ENCODE peak calls at places on chromosomes 2 and 18, in ten cellular contexts. E, O, Y, A, B, L, V, R, S and Q are unnamed samples.

GRCh38 chr18:5574843-5575242 is 31.0 kb upstream of the EPB41L3 start:
- DNase-seq in E (no peak), O (no peak), Y (no peak), A (no peak), B (no peak), L (no peak), V (no peak), R (no peak), S (no peak), Q (no peak)

GRCh38 chr2:172239944-172240590 is 137.4 kb upstream of the DLX2 start:
- DNase-seq in E (no peak), O (no peak), Y (no peak), A (no peak), B (no peak), L (no peak), V (no peak), R (no peak), S (no peak), Q (no peak)

GRCh38 chr18:74541703-74542555 is 7.6 kb downstream of the CNDP1 start:
- DNase-seq in E (peak; percentile 94), O (no peak), Y (no peak), A (no peak), B (peak; percentile 92), L (no peak), V (no peak), R (peak; percentile 50), S (no peak), Q (no peak)

GRCh38 chr18:7066965-7067555 is 50.5 kb downstream of the LAMA1 start:
- DNase-seq in E (no peak), O (no peak), Y (no peak), A (no peak), B (no peak), L (no peak), V (no peak), R (no peak), S (no peak), Q (no peak)

GRCh38 chr2:57278451-57278850 is 768.2 kb upstream of the VRK2 start:
- DNase-seq in E (no peak), O (no peak), Y (no peak), A (no peak), B (no peak), L (no peak), V (no peak), R (no peak), S (no peak), Q (no peak)

GRCh38 chr2:23153484-23153883 is 231.5 kb upstream of the KLHL29 start:
- DNase-seq in E (no peak), O (no peak), Y (no peak), A (no peak), B (no peak), L (no peak), V (no peak), R (no peak), S (no peak), Q (no peak)

GRCh38 chr18:36580266-36580665 is 248.5 kb downstream of the TPGS2 start:
- DNase-seq in E (peak; percentile 28), O (no peak), Y (peak; percentile 54), A (no peak), B (no peak), L (no peak), V (peak; percentile 49), R (no peak), S (peak; percentile 36), Q (no peak)

GRCh38 chr2:171403181-171403580 is 30.6 kb downstream of the METTL8 start:
- DNase-seq in E (no peak), O (no peak), Y (no peak), A (no peak), B (peak; percentile 6), L (no peak), V (no peak), R (no peak), S (no peak), Q (no peak)

GRCh38 chr18:179499-179898 is 21.1 kb downstream of the USP14 start:
- DNase-seq in E (no peak), O (no peak), Y (no peak), A (no peak), B (no peak), L (no peak), V (no peak), R (no peak), S (no peak), Q (no peak)

GRCh38 chr2:224360801-224361251 is 41.1 kb downstream of the FAM124B start:
- DNase-seq in E (no peak), O (no peak), Y (no peak), A (no peak), B (no peak), L (no peak), V (no peak), R (no peak), S (no peak), Q (no peak)

GRCh38 chr2:177525351-177525750 is 132.8 kb downstream of the AGPS start:
- DNase-seq in E (no peak), O (no peak), Y (no peak), A (no peak), B (no peak), L (no peak), V (no peak), R (no peak), S (no peak), Q (no peak)

DNA sequence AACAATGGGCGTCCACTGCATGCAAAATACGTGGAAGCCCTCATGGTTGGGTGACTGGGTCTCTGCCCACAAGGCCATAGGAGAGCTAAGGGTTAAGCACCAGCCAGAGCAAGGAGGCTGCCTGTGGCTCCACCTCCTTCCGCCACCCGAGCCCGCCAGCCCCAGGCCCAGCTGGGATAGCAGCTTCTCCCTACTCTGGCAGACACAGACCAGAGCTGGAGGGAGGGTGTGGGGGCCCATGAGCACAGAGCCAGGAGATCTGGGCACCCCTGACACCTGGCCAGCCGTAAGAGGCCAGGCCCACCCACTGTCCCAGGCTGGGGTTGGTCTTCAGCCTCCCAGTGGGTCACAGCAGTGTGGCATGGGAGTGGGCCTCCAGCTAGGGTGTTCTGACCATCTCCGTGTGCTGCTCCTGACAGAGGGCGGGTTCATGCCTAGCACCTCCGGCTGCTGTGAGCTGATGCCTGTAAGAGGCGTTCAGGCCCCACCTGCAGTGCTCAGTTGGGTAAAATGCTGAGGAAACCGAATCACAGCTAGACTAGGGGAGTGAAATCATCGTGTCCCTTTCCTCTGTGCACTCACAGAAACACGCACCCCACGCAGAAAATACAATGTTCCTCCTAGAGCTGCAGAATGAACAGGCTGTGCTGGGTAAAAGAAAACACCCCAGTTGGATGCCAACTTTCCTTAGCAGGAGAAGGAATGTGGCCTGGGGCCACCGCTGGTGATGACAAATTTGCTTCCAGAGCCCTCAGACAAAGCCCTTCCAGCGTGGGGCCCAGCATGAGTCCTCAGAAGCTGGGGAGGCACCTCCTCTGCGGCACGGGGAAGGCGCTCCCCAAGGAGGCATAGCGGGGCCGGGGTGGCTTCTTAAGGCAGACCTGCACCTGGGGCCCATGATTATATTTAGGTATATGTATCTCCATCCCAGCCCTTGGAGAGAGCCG is 16.5 kb upstream of the ARHGEF4 start:
- DNase-seq in E (no peak), O (no peak), Y (no peak), A (no peak), B (no peak), L (no peak), V (no peak), R (peak; percentile 72), S (no peak), Q (no peak)
- H3K27ac ChIP-seq in E (no peak overlapping the region), O (no peak overlapping the region), Y (no peak overlapping the region), A (no peak overlapping the region), B (no peak overlapping the region), L (peak overlapping the region; percentile 16), V (peak overlapping the region; percentile 84), R (no peak overlapping the region), S (no peak overlapping the region), Q (peak overlapping the region; percentile 76)

DNA sequence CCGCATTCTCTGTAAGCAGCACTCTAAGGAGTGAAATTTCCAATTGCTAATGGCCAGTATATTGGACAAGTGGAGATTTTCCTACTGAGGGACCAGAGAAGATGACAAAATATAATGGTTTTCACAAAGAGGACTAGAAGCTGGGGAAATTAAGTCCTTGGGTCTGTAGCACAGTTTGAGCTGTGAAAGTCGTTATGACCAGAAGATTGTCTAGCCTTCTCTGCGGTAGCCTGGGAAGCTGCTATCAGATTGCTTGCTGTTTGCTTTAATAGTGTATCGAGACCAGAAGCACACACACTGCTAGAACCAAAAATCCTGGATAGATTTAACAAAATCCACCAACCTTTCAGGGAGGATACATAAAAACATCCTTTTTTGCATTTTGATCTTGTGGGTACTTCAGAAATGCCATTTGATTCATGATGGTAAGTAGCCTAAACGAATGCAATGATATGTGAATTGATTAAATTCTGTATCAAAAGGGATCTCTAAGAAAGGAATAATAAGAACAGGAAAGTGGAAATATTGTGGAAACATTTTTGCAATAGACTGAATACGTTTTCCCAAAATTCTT is 53.7 kb upstream of the ATP8B1 start:
- DNase-seq in E (no peak), O (no peak), Y (no peak), A (no peak), B (no peak), L (no peak), V (no peak), R (no peak), S (no peak), Q (no peak)
- TF ChIP-seq POLR2A in E (no peak), O (no peak), Y (no peak), A (no peak), B (no peak), L (no peak), V (no peak), R (no peak), S (no peak), Q (no peak)

GRCh38 chr2:74499940-74500577 is 656 bp upstream of the LBX2 start:
- DNase-seq in E (no peak), O (no peak), Y (no peak), A (no peak), B (no peak), L (no peak), V (no peak), R (peak; percentile 49), S (no peak), Q (no peak)
- H3K4me3 ChIP-seq in E (no peak overlapping the region), O (peak overlapping the region; percentile 47), Y (no peak overlapping the region), A (no peak overlapping the region), B (peak overlapping the region; percentile 53), L (no peak overlapping the region), V (no peak overlapping the region), R (peak overlapping the region; percentile 50), S (no peak overlapping the region), Q (no peak overlapping the region)

GRCh38 chr2:54810236-54810635 is 86.8 kb downstream of the EML6 start:
- DNase-seq in E (no peak), O (no peak), Y (no peak), A (no peak), B (no peak), L (no peak), V (no peak), R (no peak), S (no peak), Q (no peak)

GRCh38 chr2:54818226-54818625 is 94.8 kb downstream of the EML6 start:
- DNase-seq in E (no peak), O (no peak), Y (no peak), A (no peak), B (no peak), L (no peak), V (no peak), R (no peak), S (no peak), Q (no peak)

GRCh38 chr2:54809814-54810213 is 86.4 kb downstream of the EML6 start:
- DNase-seq in E (no peak), O (no peak), Y (no peak), A (peak; percentile 29), B (peak; percentile 16), L (no peak), V (no peak), R (no peak), S (no peak), Q (no peak)

GRCh38 chr2:54813584-54813983 is 90.1 kb downstream of the EML6 start:
- DNase-seq in E (no peak), O (no peak), Y (no peak), A (no peak), B (no peak), L (no peak), V (no peak), R (no peak), S (no peak), Q (no peak)

GRCh38 chr2:54814367-54815155 is 91.1 kb downstream of the EML6 start:
- DNase-seq in E (no peak), O (no peak), Y (no peak), A (no peak), B (no peak), L (no peak), V (no peak), R (no peak), S (no peak), Q (no peak)
- H3K27ac ChIP-seq in E (no peak overlapping the region), O (no peak overlapping the region), Y (no peak overlapping the region), A (no peak overlapping the region), B (no peak overlapping the region), L (no peak overlapping the region), V (no peak overlapping the region), R (no peak overlapping the region), S (no peak overlapping the region), Q (peak overlapping the region; percentile 67)